ENCODE peak calls at places on chromosomes 4 and X, in ten cellular contexts. K is heart right ventricle, I is left ventricle myocardium inferior, H is OCI-LY7, T is HFF-Myc, L is AG10803, M is fibroblast of pulmonary artery, Q is H7, R is uterus, J is lower leg skin. P is an unnamed sample.
A peak's percentile ranks its signal among the peaks of the same experiment; 100 is the strongest.

GRCh38 chrX:1598021-1598875 is 6.8 kb downstream of the AKAP17A start:
- DNase-seq in K (no peak), I (no peak), H (no peak), T (no peak), L (no peak), M (no peak), Q (peak; percentile 51), R (no peak), J (no peak), P (no peak)

GRCh38 chr4:158535130-158535614 is 13.5 kb downstream of the RXFP1 start:
- DNase-seq in K (no peak), I (no peak), H (no peak), T (peak; percentile 31), L (peak; percentile 51), M (peak; percentile 69), Q (no peak), R (no peak), J (no peak), P (no peak)

GRCh38 chrX:18252644-18253359 is 32.1 kb upstream of the BEND2 start:
- DNase-seq in K (no peak), I (no peak), H (no peak), T (no peak), L (peak; percentile 1), M (peak; percentile 30), Q (peak; percentile 13), R (no peak), J (no peak), P (no peak)

GRCh38 chr4:182022899-182023298 is 220.3 kb upstream of the TENM3 start:
- DNase-seq in K (no peak), I (no peak), H (no peak), T (no peak), L (no peak), M (no peak), Q (no peak), R (no peak), J (no peak), P (no peak)

GRCh38 chr4:84497220-84497834 is 1.8 kb downstream of the NKX6-1 start:
- DNase-seq in K (no peak), I (no peak), H (no peak), T (no peak), L (peak; percentile 8), M (no peak), Q (peak; percentile 64), R (peak; percentile 16), J (no peak), P (no peak)

GRCh38 chrX:9269134-9269533 is 195.7 kb upstream of the TBL1X start:
- DNase-seq in K (no peak), I (no peak), H (no peak), T (no peak), L (no peak), M (no peak), Q (no peak), R (no peak), J (no peak), P (no peak)

GRCh38 chr4:39698424-39699009 is 581 bp downstream of the UBE2K start:
- DNase-seq in K (peak; percentile 46), I (peak; percentile 44), H (no peak), T (no peak), L (no peak), M (no peak), Q (peak; percentile 76), R (peak; percentile 41), J (peak; percentile 39), P (peak; percentile 35)

GRCh38 chr4:21790437-21791029 is 158.0 kb downstream of the KCNIP4 start:
- DNase-seq in K (no peak), I (no peak), H (peak; percentile 20), T (no peak), L (peak; percentile 48), M (peak; percentile 74), Q (no peak), R (no peak), J (no peak), P (no peak)

GRCh38 chr4:167955006-167955405 is 137.3 kb upstream of the ANXA10 start:
- DNase-seq in K (no peak), I (no peak), H (no peak), T (no peak), L (no peak), M (peak; percentile 20), Q (no peak), R (no peak), J (no peak), P (no peak)

GRCh38 chr4:141567326-141567915 is 69.0 kb upstream of the IL15 start:
- DNase-seq in K (no peak), I (no peak), H (no peak), T (no peak), L (no peak), M (no peak), Q (no peak), R (no peak), J (no peak), P (no peak)

GRCh38 chr4:154872198-154872597 is 91.1 kb downstream of the RBM46 start:
- DNase-seq in K (no peak), I (no peak), H (no peak), T (no peak), L (no peak), M (no peak), Q (no peak), R (no peak), J (no peak), P (no peak)

GRCh38 chrX:27350476-27350875 is 112.7 kb downstream of the PPP4R3C start:
- DNase-seq in K (no peak), I (no peak), H (no peak), T (no peak), L (no peak), M (no peak), Q (no peak), R (no peak), J (no peak), P (no peak)

GRCh38 chr4:82561745-82562552 is at the start of gene TMEM150C:
- DNase-seq in K (peak; percentile 62), I (peak; percentile 43), H (no peak), T (no peak), L (peak; percentile 6), M (peak; percentile 31), Q (peak; percentile 90), R (no peak), J (no peak), P (peak; percentile 28)

GRCh38 chr4:122331195-122331594 is 47.6 kb upstream of the ADAD1 start:
- DNase-seq in K (no peak), I (no peak), H (no peak), T (no peak), L (no peak), M (no peak), Q (no peak), R (no peak), J (no peak), P (no peak)

GRCh38 chr4:122328893-122329292 is 49.9 kb upstream of the ADAD1 start:
- DNase-seq in K (no peak), I (no peak), H (no peak), T (no peak), L (no peak), M (no peak), Q (no peak), R (no peak), J (no peak), P (no peak)

GRCh38 chr4:122326908-122327307 is 51.9 kb upstream of the ADAD1 start:
- DNase-seq in K (no peak), I (no peak), H (no peak), T (no peak), L (no peak), M (no peak), Q (no peak), R (no peak), J (no peak), P (no peak)

GRCh38 chr4:122334828-122335227 is 44.0 kb upstream of the ADAD1 start:
- DNase-seq in K (no peak), I (no peak), H (no peak), T (no peak), L (no peak), M (no peak), Q (no peak), R (no peak), J (no peak), P (no peak)

GRCh38 chr4:122329876-122330595 is 48.8 kb upstream of the ADAD1 start:
- DNase-seq in K (no peak), I (no peak), H (no peak), T (no peak), L (peak; percentile 83), M (peak; percentile 58), Q (no peak), R (no peak), J (no peak), P (no peak)
- H3K4me3 ChIP-seq in K (no peak overlapping the region), I (no peak overlapping the region), H (no peak overlapping the region), T (no peak overlapping the region), L (no peak overlapping the region), M (no peak overlapping the region), Q (no peak overlapping the region), R (no peak overlapping the region), J (no peak overlapping the region), P (no peak overlapping the region)

DNA sequence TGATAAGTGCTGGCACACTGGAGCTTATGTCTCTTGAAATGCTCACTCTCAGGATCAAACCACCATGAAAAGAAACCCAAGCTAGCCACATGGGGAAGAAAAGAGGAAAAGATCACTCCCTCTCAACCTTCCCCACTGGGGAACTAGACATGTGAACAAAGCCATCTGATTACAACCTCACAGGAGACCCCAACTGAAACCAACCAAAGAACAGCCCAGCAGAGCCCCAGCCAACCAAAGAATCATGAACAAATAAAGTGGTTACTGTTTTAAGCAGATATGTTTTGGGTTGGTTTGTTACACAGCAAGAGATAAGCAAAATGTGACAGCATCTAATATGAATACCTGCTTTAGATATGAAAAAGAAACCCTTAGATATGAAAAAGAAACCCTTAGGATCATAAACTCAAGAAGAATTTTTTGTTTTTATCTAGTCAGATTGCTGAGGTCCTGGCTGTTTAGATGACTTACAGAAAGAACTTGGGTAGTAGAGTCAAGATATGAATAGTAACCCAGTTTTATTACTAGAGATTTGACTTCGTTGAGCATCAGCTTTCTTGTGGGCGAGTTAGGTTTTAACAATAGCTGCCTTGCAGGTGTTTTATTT is 23.7 kb upstream of the TLR7 start:
- DNase-seq in K (no peak), I (no peak), H (no peak), T (no peak), L (no peak), M (no peak), Q (no peak), R (no peak), J (no peak), P (no peak)
- H3K4me3 ChIP-seq in K (no peak overlapping the region), I (no peak overlapping the region), H (peak overlapping the region; percentile 48), T (no peak overlapping the region), L (no peak overlapping the region), M (no peak overlapping the region), Q (no peak overlapping the region), R (no peak overlapping the region), J (no peak overlapping the region), P (no peak overlapping the region)

GRCh38 chr4:98262431-98262830 is 1.2 kb downstream of the RAP1GDS1 start:
- DNase-seq in K (no peak), I (no peak), H (peak; percentile 17), T (no peak), L (peak; percentile 13), M (no peak), Q (no peak), R (no peak), J (no peak), P (no peak)
- H3K4me3 ChIP-seq in K (peak overlapping the region; percentile 74), I (peak overlapping the region; percentile 86), H (peak overlapping the region; percentile 98), T (peak overlapping the region; percentile 88), L (peak overlapping the region; percentile 81), M (peak overlapping the region; percentile 87), Q (peak overlapping the region; percentile 77), R (peak overlapping the region; percentile 78), J (peak overlapping the region; percentile 52), P (peak overlapping the region; percentile 78)

DNA sequence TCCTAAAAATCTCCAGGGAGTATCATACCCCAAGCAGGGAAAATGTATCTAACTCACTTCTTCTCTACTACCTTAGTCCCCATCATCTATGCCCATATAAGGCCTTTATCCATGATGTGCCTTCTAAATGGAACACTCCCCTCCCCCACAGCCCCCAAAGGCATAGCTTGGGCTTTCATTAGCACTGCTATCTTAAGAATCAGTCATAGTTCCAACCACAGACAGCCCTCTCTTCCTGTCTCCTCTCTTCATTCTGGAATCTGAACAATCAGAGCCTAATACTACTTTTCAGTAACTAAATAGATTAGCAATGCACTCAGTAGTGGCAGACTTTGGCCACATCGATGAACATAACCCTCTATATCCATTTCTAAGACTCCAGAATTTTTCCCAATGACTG is 313.2 kb upstream of the DKK2 start:
- DNase-seq in K (no peak), I (no peak), H (no peak), T (peak; percentile 16), L (peak; percentile 3), M (no peak), Q (no peak), R (no peak), J (no peak), P (no peak)
- H3K4me3 ChIP-seq in K (no peak overlapping the region), I (no peak overlapping the region), H (no peak overlapping the region), T (no peak overlapping the region), L (no peak overlapping the region), M (no peak overlapping the region), Q (no peak overlapping the region), R (no peak overlapping the region), J (no peak overlapping the region), P (no peak overlapping the region)